ENCODE peak calls at places on chromosomes 16 and 17, in nine cellular contexts. One of them, this sample, is unnamed.
A peak's percentile ranks its signal among the peaks of the same experiment; 100 is the strongest.

GRCh38 chr17:78806451-78806850 is 24.4 kb upstream of the CYTH1 start:
- DNase-seq in AG04450: no peak
- DNase-seq in cardiac muscle cell: no peak
- DNase-seq in BE2C: no peak
- DNase-seq in neural crest cell: no peak
- DNase-seq in GM13976: no peak
- DNase-seq in AG09309: no peak
- DNase-seq in astrocyte of the spinal cord: no peak
- DNase-seq in HFFc6: no peak
- DNase-seq in this sample: no peak

GRCh38 chr17:74051348-74051747 is 152.1 kb upstream of the RPL38 start:
- DNase-seq in BE2C: no peak
- DNase-seq in AG09309: no peak
- DNase-seq in GM13976: no peak
- DNase-seq in astrocyte of the spinal cord: no peak
- DNase-seq in HFFc6: no peak
- DNase-seq in neural crest cell: no peak
- DNase-seq in cardiac muscle cell: no peak
- DNase-seq in AG04450: no peak
- DNase-seq in this sample: no peak

GRCh38 chr16:21501869-21502667 is 97.3 kb upstream of the METTL9 start:
- DNase-seq in cardiac muscle cell: peak; percentile 93
- DNase-seq in neural crest cell: peak; percentile 92
- DNase-seq in GM13976: peak; percentile 90
- DNase-seq in BE2C: peak; percentile 98
- DNase-seq in astrocyte of the spinal cord: peak; percentile 97
- DNase-seq in HFFc6: peak; percentile 98
- DNase-seq in AG04450: peak; percentile 82
- DNase-seq in AG09309: peak; percentile 75
- DNase-seq in this sample: peak; percentile 91

GRCh38 chr16:4537376-4538066 is 1.1 kb downstream of the CDIP1 start:
- DNase-seq in AG04450: no peak
- DNase-seq in HFFc6: no peak
- DNase-seq in cardiac muscle cell: no peak
- DNase-seq in astrocyte of the spinal cord: no peak
- DNase-seq in BE2C: no peak
- DNase-seq in AG09309: no peak
- DNase-seq in neural crest cell: no peak
- DNase-seq in GM13976: no peak
- DNase-seq in this sample: no peak

GRCh38 chr16:84362410-84362809 is 5.9 kb upstream of the ATP2C2 start:
- DNase-seq in neural crest cell: peak; percentile 34
- DNase-seq in BE2C: no peak
- DNase-seq in astrocyte of the spinal cord: no peak
- DNase-seq in cardiac muscle cell: no peak
- DNase-seq in AG04450: no peak
- DNase-seq in GM13976: no peak
- DNase-seq in HFFc6: no peak
- DNase-seq in AG09309: no peak
- DNase-seq in this sample: no peak

GRCh38 chr16:3496386-3496785 is 1.1 kb upstream of the C16orf90 start:
- DNase-seq in BE2C: no peak
- DNase-seq in cardiac muscle cell: no peak
- DNase-seq in neural crest cell: no peak
- DNase-seq in GM13976: no peak
- DNase-seq in HFFc6: no peak
- DNase-seq in AG09309: no peak
- DNase-seq in astrocyte of the spinal cord: no peak
- DNase-seq in AG04450: no peak
- DNase-seq in this sample: no peak

GRCh38 chr17:80724723-80725388 is 180.2 kb downstream of the RPTOR start:
- DNase-seq in BE2C: peak; percentile 56
- DNase-seq in AG04450: no peak
- DNase-seq in HFFc6: peak; percentile 39
- DNase-seq in neural crest cell: no peak
- DNase-seq in GM13976: no peak
- DNase-seq in cardiac muscle cell: peak; percentile 79
- DNase-seq in astrocyte of the spinal cord: peak; percentile 78
- DNase-seq in AG09309: peak; percentile 16
- DNase-seq in this sample: no peak

GRCh38 chr17:51355314-51356083 is 95.2 kb downstream of the UTP18 start:
- DNase-seq in AG04450: no peak
- DNase-seq in BE2C: peak; percentile 77
- DNase-seq in astrocyte of the spinal cord: no peak
- DNase-seq in HFFc6: no peak
- DNase-seq in neural crest cell: no peak
- DNase-seq in GM13976: no peak
- DNase-seq in AG09309: peak; percentile 10
- DNase-seq in cardiac muscle cell: peak; percentile 15
- DNase-seq in this sample: no peak

GRCh38 chr17:48024149-48025039 is 13.2 kb downstream of the COPZ2 start:
- DNase-seq in AG04450: no peak
- DNase-seq in HFFc6: peak; percentile 64
- DNase-seq in neural crest cell: peak; percentile 28
- DNase-seq in AG09309: no peak
- DNase-seq in BE2C: peak; percentile 58
- DNase-seq in astrocyte of the spinal cord: no peak
- DNase-seq in GM13976: peak; percentile 45
- DNase-seq in cardiac muscle cell: peak; percentile 38
- DNase-seq in this sample: peak; percentile 46

GRCh38 chr17:31548709-31549108 is 157.2 kb downstream of the RAB11FIP4 start:
- DNase-seq in cardiac muscle cell: no peak
- DNase-seq in BE2C: no peak
- DNase-seq in AG09309: no peak
- DNase-seq in AG04450: no peak
- DNase-seq in GM13976: no peak
- DNase-seq in neural crest cell: no peak
- DNase-seq in astrocyte of the spinal cord: no peak
- DNase-seq in HFFc6: no peak
- DNase-seq in this sample: no peak

GRCh38 chr16:10240854-10241613 is 58.8 kb upstream of the GRIN2A start:
- DNase-seq in astrocyte of the spinal cord: no peak
- DNase-seq in cardiac muscle cell: no peak
- DNase-seq in neural crest cell: no peak
- DNase-seq in GM13976: no peak
- DNase-seq in AG04450: no peak
- DNase-seq in HFFc6: no peak
- DNase-seq in BE2C: no peak
- DNase-seq in AG09309: no peak
- DNase-seq in this sample: no peak

GRCh38 chr16:67475051-67475450 is 5.9 kb downstream of the ATP6V0D1 start:
- DNase-seq in AG09309: no peak
- DNase-seq in HFFc6: no peak
- DNase-seq in BE2C: no peak
- DNase-seq in neural crest cell: no peak
- DNase-seq in cardiac muscle cell: no peak
- DNase-seq in AG04450: no peak
- DNase-seq in astrocyte of the spinal cord: no peak
- DNase-seq in GM13976: no peak
- DNase-seq in this sample: no peak

GRCh38 chr16:9103546-9103945 is 12.1 kb downstream of the HAPSTR1 start:
- DNase-seq in neural crest cell: no peak
- DNase-seq in GM13976: no peak
- DNase-seq in AG04450: no peak
- DNase-seq in BE2C: no peak
- DNase-seq in astrocyte of the spinal cord: no peak
- DNase-seq in cardiac muscle cell: no peak
- DNase-seq in AG09309: no peak
- DNase-seq in HFFc6: no peak
- DNase-seq in this sample: no peak

GRCh38 chr16:57889960-57890751 is 80.8 kb downstream of the CNGB1 start:
- DNase-seq in AG09309: peak; percentile 29
- DNase-seq in BE2C: no peak
- DNase-seq in neural crest cell: no peak
- DNase-seq in HFFc6: peak; percentile 7
- DNase-seq in astrocyte of the spinal cord: no peak
- DNase-seq in GM13976: peak; percentile 11
- DNase-seq in cardiac muscle cell: peak; percentile 78
- DNase-seq in AG04450: no peak
- DNase-seq in this sample: no peak

GRCh38 chr17:43562679-43563146 is 16.6 kb upstream of the ETV4 start:
- DNase-seq in astrocyte of the spinal cord: no peak
- DNase-seq in neural crest cell: no peak
- DNase-seq in BE2C: no peak
- DNase-seq in HFFc6: no peak
- DNase-seq in AG04450: no peak
- DNase-seq in AG09309: no peak
- DNase-seq in cardiac muscle cell: no peak
- DNase-seq in GM13976: no peak
- DNase-seq in this sample: no peak

GRCh38 chr17:46744441-46744840 is 74.1 kb downstream of the WNT3 start:
- DNase-seq in GM13976: no peak
- DNase-seq in astrocyte of the spinal cord: no peak
- DNase-seq in AG09309: no peak
- DNase-seq in AG04450: no peak
- DNase-seq in HFFc6: no peak
- DNase-seq in neural crest cell: no peak
- DNase-seq in cardiac muscle cell: no peak
- DNase-seq in BE2C: no peak
- DNase-seq in this sample: no peak

GRCh38 chr16:2176047-2176446 is 20.4 kb downstream of the CASKIN1 start:
- DNase-seq in neural crest cell: no peak
- DNase-seq in BE2C: no peak
- DNase-seq in HFFc6: no peak
- DNase-seq in cardiac muscle cell: no peak
- DNase-seq in astrocyte of the spinal cord: no peak
- DNase-seq in GM13976: no peak
- DNase-seq in AG04450: no peak
- DNase-seq in AG09309: no peak
- DNase-seq in this sample: no peak

GRCh38 chr17:58402679-58403078 is 14.7 kb downstream of the RNF43 start:
- DNase-seq in AG09309: no peak
- DNase-seq in GM13976: no peak
- DNase-seq in BE2C: no peak
- DNase-seq in neural crest cell: no peak
- DNase-seq in cardiac muscle cell: peak; percentile 88
- DNase-seq in HFFc6: no peak
- DNase-seq in AG04450: no peak
- DNase-seq in astrocyte of the spinal cord: peak; percentile 22
- DNase-seq in this sample: no peak

GRCh38 chr16:27169511-27170071 is 33.7 kb upstream of the KDM8 start:
- DNase-seq in cardiac muscle cell: peak; percentile 95
- DNase-seq in GM13976: no peak
- DNase-seq in HFFc6: peak; percentile 97
- DNase-seq in AG04450: peak; percentile 53
- DNase-seq in neural crest cell: no peak
- DNase-seq in AG09309: peak; percentile 93
- DNase-seq in BE2C: no peak
- DNase-seq in astrocyte of the spinal cord: peak; percentile 92
- DNase-seq in this sample: no peak
- TF ChIP-seq CTCF in cardiac muscle cell: peak; percentile 35
- TF ChIP-seq CTCF in GM13976: no peak
- TF ChIP-seq CTCF in HFFc6: peak; percentile 48
- TF ChIP-seq CTCF in AG04450: peak; percentile 33
- TF ChIP-seq CTCF in neural crest cell: no peak
- TF ChIP-seq CTCF in AG09309: peak; percentile 45
- TF ChIP-seq CTCF in BE2C: peak; percentile 36
- TF ChIP-seq CTCF in astrocyte of the spinal cord: peak; percentile 37
- TF ChIP-seq CTCF in this sample: no peak

GRCh38 chr17:17387461-17388362 is 84.5 kb downstream of the NT5M start:
- DNase-seq in HFFc6: no peak
- DNase-seq in cardiac muscle cell: no peak
- DNase-seq in AG04450: no peak
- DNase-seq in BE2C: peak; percentile 13
- DNase-seq in GM13976: no peak
- DNase-seq in neural crest cell: no peak
- DNase-seq in astrocyte of the spinal cord: no peak
- DNase-seq in AG09309: no peak
- DNase-seq in this sample: no peak
- TF ChIP-seq CTCF in HFFc6: peak; percentile 63
- TF ChIP-seq CTCF in cardiac muscle cell: peak; percentile 32
- TF ChIP-seq CTCF in AG04450: no peak
- TF ChIP-seq CTCF in BE2C: peak; percentile 18
- TF ChIP-seq CTCF in GM13976: no peak
- TF ChIP-seq CTCF in neural crest cell: peak; percentile 55
- TF ChIP-seq CTCF in astrocyte of the spinal cord: peak; percentile 26
- TF ChIP-seq CTCF in AG09309: peak; percentile 28
- TF ChIP-seq CTCF in this sample: no peak

DNA sequence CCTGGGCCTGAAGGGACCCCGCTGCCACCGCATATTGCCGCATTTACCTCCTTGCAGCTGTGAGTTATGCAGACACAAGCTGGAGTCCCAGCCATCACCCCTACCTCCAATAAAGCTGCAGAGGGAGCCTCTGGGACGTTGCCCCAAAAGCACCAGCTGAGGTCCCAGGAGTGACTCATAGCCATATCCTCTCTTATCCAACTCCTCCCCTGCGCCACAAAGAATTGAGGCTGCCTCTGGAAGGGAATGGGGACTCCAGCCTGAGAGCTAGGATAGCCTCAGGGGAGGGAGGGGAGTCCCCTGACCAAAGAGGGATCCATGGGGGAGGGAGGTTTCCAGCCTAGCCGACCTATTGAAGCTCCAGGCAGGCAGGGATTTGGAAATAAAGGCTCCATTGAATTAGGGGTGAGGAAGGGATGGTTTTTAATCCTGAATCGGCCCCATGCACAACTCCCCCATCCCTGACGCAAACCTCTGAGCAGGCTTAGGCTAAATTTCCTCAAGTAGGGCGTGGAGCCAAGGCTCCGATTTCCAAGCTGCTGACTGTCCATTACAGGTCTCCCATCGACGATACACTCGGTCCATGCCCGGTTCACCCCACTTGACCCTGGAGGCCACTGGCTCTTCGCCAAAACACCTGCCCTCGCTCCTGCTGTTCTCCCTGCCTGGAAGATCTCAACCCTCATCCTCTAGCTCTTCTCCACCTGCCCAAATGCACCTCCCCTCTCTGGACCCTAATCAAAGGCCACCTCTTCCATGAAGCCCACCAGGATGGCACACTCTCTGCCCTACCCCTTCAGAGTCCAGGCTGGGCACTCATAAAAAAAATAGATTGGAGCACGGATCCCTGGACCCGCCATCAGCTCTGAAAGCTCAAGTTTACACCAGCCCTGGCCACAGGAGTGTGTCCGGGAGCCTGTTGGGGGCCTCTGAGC is 27.5 kb downstream of the PIMREG start:
- DNase-seq in astrocyte of the spinal cord: peak; percentile 57
- DNase-seq in HFFc6: peak; percentile 74
- DNase-seq in BE2C: no peak
- DNase-seq in AG09309: peak; percentile 25
- DNase-seq in AG04450: peak; percentile 15
- DNase-seq in cardiac muscle cell: peak; percentile 74
- DNase-seq in neural crest cell: no peak
- DNase-seq in GM13976: no peak
- DNase-seq in this sample: no peak
- TF ChIP-seq CTCF in astrocyte of the spinal cord: peak; percentile 14
- TF ChIP-seq CTCF in HFFc6: peak; percentile 46
- TF ChIP-seq CTCF in BE2C: no peak
- TF ChIP-seq CTCF in AG09309: peak; percentile 32
- TF ChIP-seq CTCF in AG04450: peak; percentile 11
- TF ChIP-seq CTCF in cardiac muscle cell: no peak
- TF ChIP-seq CTCF in neural crest cell: no peak
- TF ChIP-seq CTCF in GM13976: no peak
- TF ChIP-seq CTCF in this sample: no peak

DNA sequence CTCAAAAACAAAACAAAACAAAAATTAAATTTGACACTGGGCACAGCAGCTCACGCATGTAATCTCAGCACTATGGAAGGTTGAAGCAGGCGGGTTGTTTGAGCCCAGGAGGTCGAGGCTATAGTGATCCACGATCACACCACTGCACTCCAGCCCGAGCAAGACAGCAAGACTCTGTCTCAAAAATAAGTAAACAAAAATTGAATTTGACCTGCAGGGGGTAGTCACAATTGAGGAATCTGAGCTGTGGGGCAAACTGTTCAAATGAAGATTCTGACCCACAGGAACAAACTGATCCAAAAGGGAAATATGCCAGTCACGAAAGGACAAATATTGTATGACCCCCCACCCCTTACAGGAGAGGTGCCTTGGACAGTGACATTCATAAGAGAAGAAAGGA is 29.8 kb downstream of the ANKRD11 start:
- DNase-seq in astrocyte of the spinal cord: no peak
- DNase-seq in AG04450: no peak
- DNase-seq in GM13976: no peak
- DNase-seq in BE2C: no peak
- DNase-seq in AG09309: no peak
- DNase-seq in neural crest cell: no peak
- DNase-seq in cardiac muscle cell: no peak
- DNase-seq in HFFc6: no peak
- DNase-seq in this sample: no peak
- TF ChIP-seq CTCF in astrocyte of the spinal cord: no peak
- TF ChIP-seq CTCF in AG04450: no peak
- TF ChIP-seq CTCF in GM13976: no peak
- TF ChIP-seq CTCF in BE2C: no peak
- TF ChIP-seq CTCF in AG09309: no peak
- TF ChIP-seq CTCF in neural crest cell: no peak
- TF ChIP-seq CTCF in cardiac muscle cell: no peak
- TF ChIP-seq CTCF in HFFc6: peak; percentile 25
- TF ChIP-seq CTCF in this sample: no peak

This sample was measured in GM20000.